ENCODE peak calls at places on chromosomes 13 and 19, in seven cellular contexts. One of them, this sample, is unnamed.

GRCh38 chr19:7602240-7602934 is 6.7 kb downstream of the CAMSAP3 start:
- DNase-seq in IMR-90: no peak
- DNase-seq in mesendoderm: no peak
- DNase-seq in breast epithelium: no peak
- DNase-seq in lower lobe of right lung: peak; percentile 74
- DNase-seq in cardiac muscle cell: no peak
- DNase-seq in brain microvascular endothelial cell: no peak
- DNase-seq in this sample: no peak

GRCh38 chr19:55220525-55220924 is 8.0 kb downstream of the TMEM86B start:
- DNase-seq in IMR-90: no peak
- DNase-seq in mesendoderm: peak; percentile 65
- DNase-seq in breast epithelium: no peak
- DNase-seq in lower lobe of right lung: no peak
- DNase-seq in cardiac muscle cell: peak; percentile 44
- DNase-seq in brain microvascular endothelial cell: no peak
- DNase-seq in this sample: no peak

GRCh38 chr19:37903096-37903495 is 3.3 kb downstream of the WDR87 start:
- DNase-seq in IMR-90: no peak
- DNase-seq in mesendoderm: peak; percentile 29
- DNase-seq in breast epithelium: no peak
- DNase-seq in lower lobe of right lung: no peak
- DNase-seq in cardiac muscle cell: peak; percentile 58
- DNase-seq in brain microvascular endothelial cell: no peak
- DNase-seq in this sample: no peak

GRCh38 chr13:50678464-50679162 is 164.9 kb downstream of the DLEU7 start:
- DNase-seq in IMR-90: peak; percentile 60
- DNase-seq in mesendoderm: no peak
- DNase-seq in breast epithelium: no peak
- DNase-seq in lower lobe of right lung: no peak
- DNase-seq in cardiac muscle cell: no peak
- DNase-seq in brain microvascular endothelial cell: peak; percentile 95
- DNase-seq in this sample: no peak

GRCh38 chr13:112105884-112106283 is 38.9 kb downstream of the SOX1 start:
- DNase-seq in IMR-90: no peak
- DNase-seq in mesendoderm: peak; percentile 31
- DNase-seq in breast epithelium: no peak
- DNase-seq in lower lobe of right lung: no peak
- DNase-seq in cardiac muscle cell: peak; percentile 6
- DNase-seq in brain microvascular endothelial cell: no peak
- DNase-seq in this sample: no peak

GRCh38 chr19:12284631-12285030 is 10.1 kb downstream of the ZNF44 start:
- DNase-seq in IMR-90: no peak
- DNase-seq in mesendoderm: no peak
- DNase-seq in breast epithelium: no peak
- DNase-seq in lower lobe of right lung: no peak
- DNase-seq in cardiac muscle cell: no peak
- DNase-seq in brain microvascular endothelial cell: no peak
- DNase-seq in this sample: no peak

GRCh38 chr13:45216193-45216592 is 15.3 kb upstream of the KCTD4 start:
- DNase-seq in IMR-90: no peak
- DNase-seq in mesendoderm: no peak
- DNase-seq in breast epithelium: no peak
- DNase-seq in lower lobe of right lung: no peak
- DNase-seq in cardiac muscle cell: no peak
- DNase-seq in brain microvascular endothelial cell: no peak
- DNase-seq in this sample: no peak

GRCh38 chr19:1473056-1473400 is 6.0 kb downstream of the C19orf25 start:
- DNase-seq in IMR-90: no peak
- DNase-seq in mesendoderm: no peak
- DNase-seq in breast epithelium: no peak
- DNase-seq in lower lobe of right lung: no peak
- DNase-seq in cardiac muscle cell: no peak
- DNase-seq in brain microvascular endothelial cell: no peak
- DNase-seq in this sample: no peak

GRCh38 chr13:46321494-46322225 is 65.4 kb downstream of the RUBCNL start:
- DNase-seq in IMR-90: peak; percentile 44
- DNase-seq in mesendoderm: peak; percentile 73
- DNase-seq in breast epithelium: peak; percentile 36
- DNase-seq in lower lobe of right lung: peak; percentile 57
- DNase-seq in cardiac muscle cell: peak; percentile 76
- DNase-seq in brain microvascular endothelial cell: peak; percentile 53
- DNase-seq in this sample: no peak

GRCh38 chr19:37074819-37075362 is 3.3 kb upstream of the ZNF420 start:
- DNase-seq in IMR-90: no peak
- DNase-seq in mesendoderm: no peak
- DNase-seq in breast epithelium: no peak
- DNase-seq in lower lobe of right lung: no peak
- DNase-seq in cardiac muscle cell: no peak
- DNase-seq in brain microvascular endothelial cell: no peak
- DNase-seq in this sample: no peak

GRCh38 chr19:1568320-1569019 is at the start of gene MEX3D:
- DNase-seq in IMR-90: peak; percentile 49
- DNase-seq in mesendoderm: peak; percentile 80
- DNase-seq in breast epithelium: peak; percentile 62
- DNase-seq in lower lobe of right lung: peak; percentile 79
- DNase-seq in cardiac muscle cell: peak; percentile 89
- DNase-seq in brain microvascular endothelial cell: peak; percentile 9
- DNase-seq in this sample: no peak

GRCh38 chr13:79282976-79283375 is 123.1 kb downstream of the RBM26 start:
- DNase-seq in IMR-90: no peak
- DNase-seq in mesendoderm: no peak
- DNase-seq in breast epithelium: no peak
- DNase-seq in lower lobe of right lung: no peak
- DNase-seq in cardiac muscle cell: no peak
- DNase-seq in brain microvascular endothelial cell: no peak
- DNase-seq in this sample: no peak

GRCh38 chr19:38664503-38665211 is 17.2 kb downstream of the ACTN4 start:
- DNase-seq in IMR-90: no peak
- DNase-seq in mesendoderm: peak; percentile 59
- DNase-seq in breast epithelium: no peak
- DNase-seq in lower lobe of right lung: no peak
- DNase-seq in cardiac muscle cell: peak; percentile 60
- DNase-seq in brain microvascular endothelial cell: no peak
- DNase-seq in this sample: no peak

GRCh38 chr13:110683203-110683883 is 22.6 kb downstream of the CARS2 start:
- DNase-seq in IMR-90: peak; percentile 15
- DNase-seq in mesendoderm: peak; percentile 37
- DNase-seq in breast epithelium: no peak
- DNase-seq in lower lobe of right lung: no peak
- DNase-seq in cardiac muscle cell: peak; percentile 6
- DNase-seq in brain microvascular endothelial cell: no peak
- DNase-seq in this sample: no peak

DNA sequence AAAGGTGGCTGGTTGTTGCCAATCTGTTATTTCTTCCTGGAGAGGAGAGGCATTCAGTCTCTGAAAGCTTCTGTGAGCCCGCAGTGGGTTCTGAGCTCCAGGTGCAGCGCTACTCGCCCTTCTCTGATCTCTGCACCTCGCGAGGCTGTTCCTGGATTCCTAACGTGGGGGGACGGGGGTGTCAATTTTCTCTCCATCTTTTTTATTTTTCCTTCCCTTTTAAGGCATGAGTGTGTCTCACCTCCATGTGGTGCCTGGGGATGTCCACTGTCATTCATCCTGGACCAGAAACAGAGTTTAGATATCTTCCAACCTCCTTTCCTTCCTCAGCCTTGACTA is 626 bp downstream of the ZNF233 start:
- DNase-seq in IMR-90: no peak
- DNase-seq in mesendoderm: peak; percentile 19
- DNase-seq in breast epithelium: no peak
- DNase-seq in lower lobe of right lung: no peak
- DNase-seq in cardiac muscle cell: peak; percentile 3
- DNase-seq in brain microvascular endothelial cell: no peak
- DNase-seq in this sample: no peak
- H3K4me3 ChIP-seq in IMR-90: no peak overlapping the region
- H3K4me3 ChIP-seq in mesendoderm: no peak overlapping the region
- H3K4me3 ChIP-seq in breast epithelium: peak overlapping the region; percentile 54
- H3K4me3 ChIP-seq in lower lobe of right lung: peak overlapping the region; percentile 39
- H3K4me3 ChIP-seq in cardiac muscle cell: peak overlapping the region; percentile 45
- H3K4me3 ChIP-seq in brain microvascular endothelial cell: peak overlapping the region; percentile 60
- H3K4me3 ChIP-seq in this sample: peak overlapping the region; percentile 21

DNA sequence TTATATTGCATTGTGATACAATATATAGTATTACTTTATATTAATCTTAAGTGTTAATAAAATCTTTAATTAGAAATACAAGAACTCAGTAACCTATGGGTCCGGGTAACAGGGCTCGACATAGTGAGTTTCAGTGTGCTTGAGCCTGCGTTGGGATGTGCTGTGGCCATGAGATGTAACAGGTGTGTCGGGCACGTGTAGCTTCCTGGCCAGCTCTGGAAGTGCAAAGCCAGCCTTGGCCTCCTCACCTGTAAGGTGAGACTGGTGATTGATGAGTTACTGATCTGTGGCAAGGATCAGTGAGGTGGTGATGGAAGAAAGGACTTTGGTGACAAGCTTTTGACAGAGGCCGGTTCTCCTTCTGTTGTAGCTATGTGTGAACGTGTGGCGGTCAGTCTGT is 19.2 kb downstream of the ATP4B start:
- DNase-seq in IMR-90: no peak
- DNase-seq in mesendoderm: no peak
- DNase-seq in breast epithelium: no peak
- DNase-seq in lower lobe of right lung: no peak
- DNase-seq in cardiac muscle cell: no peak
- DNase-seq in brain microvascular endothelial cell: no peak
- DNase-seq in this sample: no peak
- H3K36me3 ChIP-seq in IMR-90: peaks cover 58% of the 10 kb centered on the region
- H3K36me3 ChIP-seq in mesendoderm: peaks cover 36% of the 10 kb centered on the region
- H3K36me3 ChIP-seq in breast epithelium: no peaks in the 10 kb centered on the region
- H3K36me3 ChIP-seq in lower lobe of right lung: peaks cover 76% of the 10 kb centered on the region
- H3K36me3 ChIP-seq in cardiac muscle cell: peaks cover 37% of the 10 kb centered on the region
- H3K36me3 ChIP-seq in brain microvascular endothelial cell: peaks cover 52% of the 10 kb centered on the region
- H3K36me3 ChIP-seq in this sample: peaks cover 88% of the 10 kb centered on the region

GRCh38 chr19:27740396-27740795 is 1472.6 kb downstream of the UQCRFS1 start:
- DNase-seq in IMR-90: no peak
- DNase-seq in mesendoderm: no peak
- DNase-seq in breast epithelium: no peak
- DNase-seq in lower lobe of right lung: no peak
- DNase-seq in cardiac muscle cell: no peak
- DNase-seq in brain microvascular endothelial cell: no peak
- DNase-seq in this sample: no peak

GRCh38 chr19:27741236-27741635 is 1471.7 kb downstream of the UQCRFS1 start:
- DNase-seq in IMR-90: no peak
- DNase-seq in mesendoderm: no peak
- DNase-seq in breast epithelium: peak; percentile 4
- DNase-seq in lower lobe of right lung: no peak
- DNase-seq in cardiac muscle cell: no peak
- DNase-seq in brain microvascular endothelial cell: no peak
- DNase-seq in this sample: peak; percentile 8

GRCh38 chr19:27736225-27736624 is 1476.7 kb downstream of the UQCRFS1 start:
- DNase-seq in IMR-90: no peak
- DNase-seq in mesendoderm: no peak
- DNase-seq in breast epithelium: no peak
- DNase-seq in lower lobe of right lung: no peak
- DNase-seq in cardiac muscle cell: no peak
- DNase-seq in brain microvascular endothelial cell: no peak
- DNase-seq in this sample: no peak

GRCh38 chr19:27742041-27742440 is 1470.9 kb downstream of the UQCRFS1 start:
- DNase-seq in IMR-90: no peak
- DNase-seq in mesendoderm: no peak
- DNase-seq in breast epithelium: peak; percentile 14
- DNase-seq in lower lobe of right lung: no peak
- DNase-seq in cardiac muscle cell: no peak
- DNase-seq in brain microvascular endothelial cell: no peak
- DNase-seq in this sample: no peak

DNA sequence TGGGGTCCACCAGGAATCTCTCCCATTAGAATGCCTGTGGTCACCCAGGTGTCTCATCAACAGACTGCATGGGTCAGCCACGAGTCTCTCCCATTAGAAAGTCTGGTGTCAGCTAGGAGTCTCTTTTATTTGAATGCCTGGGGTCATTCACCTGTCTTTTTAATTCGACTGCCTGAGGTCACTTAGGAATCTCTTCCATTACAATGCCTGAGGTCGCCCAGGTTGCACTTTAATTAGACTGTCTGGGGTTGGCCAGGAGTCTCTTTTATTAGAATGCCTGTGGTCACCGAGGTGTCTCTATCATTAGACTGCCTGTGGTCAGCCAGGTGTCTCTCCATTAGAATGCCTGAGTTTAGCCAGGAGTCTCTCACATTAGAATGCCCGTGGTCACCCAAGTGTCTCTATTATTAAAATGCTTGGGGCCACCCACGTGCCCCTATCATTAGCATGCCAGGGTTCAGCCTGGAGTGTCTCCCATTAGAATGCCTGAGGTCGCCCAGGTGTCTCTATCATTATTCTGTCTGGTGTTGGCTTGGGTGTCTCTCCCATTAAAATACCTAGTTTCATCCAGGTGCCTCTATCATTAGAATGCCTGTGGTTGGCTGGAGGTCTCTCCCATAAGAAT is 1474.3 kb downstream of the UQCRFS1 start:
- DNase-seq in IMR-90: no peak
- DNase-seq in mesendoderm: no peak
- DNase-seq in breast epithelium: peak; percentile 10
- DNase-seq in lower lobe of right lung: no peak
- DNase-seq in cardiac muscle cell: no peak
- DNase-seq in brain microvascular endothelial cell: no peak
- DNase-seq in this sample: no peak
- H3K4me3 ChIP-seq in IMR-90: no peak overlapping the region
- H3K4me3 ChIP-seq in mesendoderm: no peak overlapping the region
- H3K4me3 ChIP-seq in breast epithelium: no peak overlapping the region
- H3K4me3 ChIP-seq in lower lobe of right lung: no peak overlapping the region
- H3K4me3 ChIP-seq in cardiac muscle cell: no peak overlapping the region
- H3K4me3 ChIP-seq in brain microvascular endothelial cell: no peak overlapping the region
- H3K4me3 ChIP-seq in this sample: no peak overlapping the region

GRCh38 chr19:57357406-57357805 is 5.9 kb upstream of the TRAPPC2B start:
- DNase-seq in IMR-90: no peak
- DNase-seq in mesendoderm: no peak
- DNase-seq in breast epithelium: no peak
- DNase-seq in lower lobe of right lung: no peak
- DNase-seq in cardiac muscle cell: no peak
- DNase-seq in brain microvascular endothelial cell: no peak
- DNase-seq in this sample: no peak
- H3K36me3 ChIP-seq in IMR-90: peaks cover 52% of the 10 kb centered on the region
- H3K36me3 ChIP-seq in mesendoderm: peaks cover 12% of the 10 kb centered on the region
- H3K36me3 ChIP-seq in breast epithelium: peaks cover 25% of the 10 kb centered on the region
- H3K36me3 ChIP-seq in lower lobe of right lung: peaks cover 43% of the 10 kb centered on the region
- H3K36me3 ChIP-seq in cardiac muscle cell: peaks cover 38% of the 10 kb centered on the region
- H3K36me3 ChIP-seq in brain microvascular endothelial cell: peaks cover 37% of the 10 kb centered on the region
- H3K36me3 ChIP-seq in this sample: peaks cover 44% of the 10 kb centered on the region

This sample was measured in RWPE2.